ENCODE peak calls at places on chromosomes 16 and 17, in six cellular contexts. One of them, this sample, is unnamed.
A peak's percentile ranks its signal among the peaks of the same experiment; 100 is the strongest.

GRCh38 chr17:44065668-44066203 is 735 bp downstream of the LSM12 start:
- DNase-seq in mucosa of descending colon: peak; percentile 14
- DNase-seq in stimulated activated CD4-positive, alpha-beta T cell treated with anti-CD3 and anti-CD28 coated beads, TNF-alpha, amount 100 ng/mL, for 4 hours: no peak
- DNase-seq in GM03348: no peak
- DNase-seq in T-cell: no peak
- DNase-seq in GM12865: peak; percentile 32
- DNase-seq in this sample: no peak

GRCh38 chr16:4290236-4290830 is 17.5 kb upstream of the TFAP4 start:
- DNase-seq in GM12865: no peak
- DNase-seq in T-cell: no peak
- DNase-seq in GM03348: peak; percentile 28
- DNase-seq in stimulated activated CD4-positive, alpha-beta T cell treated with anti-CD3 and anti-CD28 coated beads, TNF-alpha, amount 100 ng/mL, for 4 hours: no peak
- DNase-seq in mucosa of descending colon: no peak
- DNase-seq in this sample: no peak

GRCh38 chr17:58377005-58377660 is 25.1 kb upstream of the SUPT4H1 start:
- DNase-seq in stimulated activated CD4-positive, alpha-beta T cell treated with anti-CD3 and anti-CD28 coated beads, TNF-alpha, amount 100 ng/mL, for 4 hours: no peak
- DNase-seq in GM03348: no peak
- DNase-seq in T-cell: no peak
- DNase-seq in GM12865: no peak
- DNase-seq in mucosa of descending colon: peak; percentile 47
- DNase-seq in this sample: no peak

GRCh38 chr17:79923974-79924638 is 84.9 kb upstream of the CBX4 start:
- DNase-seq in GM12865: peak; percentile 49
- DNase-seq in stimulated activated CD4-positive, alpha-beta T cell treated with anti-CD3 and anti-CD28 coated beads, TNF-alpha, amount 100 ng/mL, for 4 hours: no peak
- DNase-seq in GM03348: no peak
- DNase-seq in T-cell: peak; percentile 21
- DNase-seq in mucosa of descending colon: peak; percentile 84
- DNase-seq in this sample: peak; percentile 7

GRCh38 chr17:57370051-57370581 is 113.8 kb downstream of the MSI2 start:
- DNase-seq in GM03348: peak; percentile 62
- DNase-seq in GM12865: peak; percentile 46
- DNase-seq in stimulated activated CD4-positive, alpha-beta T cell treated with anti-CD3 and anti-CD28 coated beads, TNF-alpha, amount 100 ng/mL, for 4 hours: no peak
- DNase-seq in mucosa of descending colon: no peak
- DNase-seq in T-cell: no peak
- DNase-seq in this sample: no peak

GRCh38 chr16:85706449-85707034 is 17.8 kb upstream of the GINS2 start:
- DNase-seq in stimulated activated CD4-positive, alpha-beta T cell treated with anti-CD3 and anti-CD28 coated beads, TNF-alpha, amount 100 ng/mL, for 4 hours: no peak
- DNase-seq in T-cell: no peak
- DNase-seq in GM12865: no peak
- DNase-seq in GM03348: no peak
- DNase-seq in mucosa of descending colon: no peak
- DNase-seq in this sample: no peak

GRCh38 chr17:50365165-50365564 is 7.8 kb downstream of the MRPL27 start:
- DNase-seq in GM03348: no peak
- DNase-seq in T-cell: no peak
- DNase-seq in stimulated activated CD4-positive, alpha-beta T cell treated with anti-CD3 and anti-CD28 coated beads, TNF-alpha, amount 100 ng/mL, for 4 hours: no peak
- DNase-seq in mucosa of descending colon: no peak
- DNase-seq in GM12865: no peak
- DNase-seq in this sample: no peak

GRCh38 chr17:47665655-47666054 is 15.9 kb downstream of the KPNB1 start:
- DNase-seq in GM03348: peak; percentile 17
- DNase-seq in stimulated activated CD4-positive, alpha-beta T cell treated with anti-CD3 and anti-CD28 coated beads, TNF-alpha, amount 100 ng/mL, for 4 hours: no peak
- DNase-seq in mucosa of descending colon: no peak
- DNase-seq in T-cell: no peak
- DNase-seq in GM12865: no peak
- DNase-seq in this sample: no peak

GRCh38 chr17:19386276-19386863 is 620 bp downstream of the MFAP4 start:
- DNase-seq in T-cell: no peak
- DNase-seq in GM03348: peak; percentile 84
- DNase-seq in GM12865: no peak
- DNase-seq in mucosa of descending colon: no peak
- DNase-seq in stimulated activated CD4-positive, alpha-beta T cell treated with anti-CD3 and anti-CD28 coated beads, TNF-alpha, amount 100 ng/mL, for 4 hours: no peak
- DNase-seq in this sample: no peak

GRCh38 chr17:1899403-1900000 is 69.7 kb downstream of the RPA1 start:
- DNase-seq in T-cell: no peak
- DNase-seq in mucosa of descending colon: no peak
- DNase-seq in GM03348: no peak
- DNase-seq in GM12865: no peak
- DNase-seq in stimulated activated CD4-positive, alpha-beta T cell treated with anti-CD3 and anti-CD28 coated beads, TNF-alpha, amount 100 ng/mL, for 4 hours: no peak
- DNase-seq in this sample: no peak

GRCh38 chr16:81035975-81036750 is 521 bp downstream of the ATMIN start:
- DNase-seq in stimulated activated CD4-positive, alpha-beta T cell treated with anti-CD3 and anti-CD28 coated beads, TNF-alpha, amount 100 ng/mL, for 4 hours: no peak
- DNase-seq in GM03348: peak; percentile 67
- DNase-seq in GM12865: peak; percentile 61
- DNase-seq in T-cell: peak; percentile 27
- DNase-seq in mucosa of descending colon: peak; percentile 66
- DNase-seq in this sample: no peak

GRCh38 chr16:65531475-65531874 is 409.6 kb upstream of the CDH11 start:
- DNase-seq in GM12865: no peak
- DNase-seq in T-cell: no peak
- DNase-seq in stimulated activated CD4-positive, alpha-beta T cell treated with anti-CD3 and anti-CD28 coated beads, TNF-alpha, amount 100 ng/mL, for 4 hours: no peak
- DNase-seq in GM03348: no peak
- DNase-seq in mucosa of descending colon: no peak
- DNase-seq in this sample: no peak

GRCh38 chr17:63082952-63083351 is 116.9 kb downstream of the TANC2 start:
- DNase-seq in mucosa of descending colon: no peak
- DNase-seq in GM03348: peak; percentile 16
- DNase-seq in T-cell: no peak
- DNase-seq in stimulated activated CD4-positive, alpha-beta T cell treated with anti-CD3 and anti-CD28 coated beads, TNF-alpha, amount 100 ng/mL, for 4 hours: no peak
- DNase-seq in GM12865: no peak
- DNase-seq in this sample: no peak

GRCh38 chr17:27609606-27610303 is 21.2 kb upstream of the LGALS9 start:
- DNase-seq in stimulated activated CD4-positive, alpha-beta T cell treated with anti-CD3 and anti-CD28 coated beads, TNF-alpha, amount 100 ng/mL, for 4 hours: no peak
- DNase-seq in GM03348: peak; percentile 63
- DNase-seq in mucosa of descending colon: peak; percentile 76
- DNase-seq in GM12865: peak; percentile 50
- DNase-seq in T-cell: peak; percentile 14
- DNase-seq in this sample: no peak

GRCh38 chr16:78385406-78385805 is 286.0 kb downstream of the WWOX start:
- DNase-seq in GM03348: no peak
- DNase-seq in mucosa of descending colon: no peak
- DNase-seq in T-cell: no peak
- DNase-seq in GM12865: no peak
- DNase-seq in stimulated activated CD4-positive, alpha-beta T cell treated with anti-CD3 and anti-CD28 coated beads, TNF-alpha, amount 100 ng/mL, for 4 hours: no peak
- DNase-seq in this sample: no peak

GRCh38 chr16:30958164-30959083 is 870 bp downstream of the SETD1A start:
- DNase-seq in stimulated activated CD4-positive, alpha-beta T cell treated with anti-CD3 and anti-CD28 coated beads, TNF-alpha, amount 100 ng/mL, for 4 hours: no peak
- DNase-seq in GM12865: peak; percentile 71
- DNase-seq in GM03348: peak; percentile 91
- DNase-seq in T-cell: peak; percentile 55
- DNase-seq in mucosa of descending colon: no peak
- DNase-seq in this sample: no peak

GRCh38 chr17:30236297-30236624 is 764 bp upstream of the SLC6A4 start:
- DNase-seq in T-cell: no peak
- DNase-seq in mucosa of descending colon: no peak
- DNase-seq in GM12865: no peak
- DNase-seq in stimulated activated CD4-positive, alpha-beta T cell treated with anti-CD3 and anti-CD28 coated beads, TNF-alpha, amount 100 ng/mL, for 4 hours: no peak
- DNase-seq in GM03348: no peak
- DNase-seq in this sample: no peak

GRCh38 chr17:69524854-69525253 is 110.4 kb downstream of the MAP2K6 start:
- DNase-seq in GM12865: peak; percentile 21
- DNase-seq in stimulated activated CD4-positive, alpha-beta T cell treated with anti-CD3 and anti-CD28 coated beads, TNF-alpha, amount 100 ng/mL, for 4 hours: no peak
- DNase-seq in GM03348: no peak
- DNase-seq in mucosa of descending colon: no peak
- DNase-seq in T-cell: no peak
- DNase-seq in this sample: no peak

GRCh38 chr17:28724500-28725165 is 1.4 kb downstream of the TLCD1 start:
- DNase-seq in GM03348: no peak
- DNase-seq in mucosa of descending colon: no peak
- DNase-seq in GM12865: peak; percentile 62
- DNase-seq in T-cell: no peak
- DNase-seq in stimulated activated CD4-positive, alpha-beta T cell treated with anti-CD3 and anti-CD28 coated beads, TNF-alpha, amount 100 ng/mL, for 4 hours: no peak
- DNase-seq in this sample: no peak

GRCh38 chr17:83053779-83054451 is 25.5 kb upstream of the METRNL start:
- DNase-seq in mucosa of descending colon: peak; percentile 38
- DNase-seq in T-cell: peak; percentile 46
- DNase-seq in stimulated activated CD4-positive, alpha-beta T cell treated with anti-CD3 and anti-CD28 coated beads, TNF-alpha, amount 100 ng/mL, for 4 hours: no peak
- DNase-seq in GM12865: peak; percentile 36
- DNase-seq in GM03348: no peak
- DNase-seq in this sample: peak; percentile 49

GRCh38 chr17:76911299-76912007 is 43.2 kb downstream of the MGAT5B start:
- DNase-seq in T-cell: no peak
- DNase-seq in stimulated activated CD4-positive, alpha-beta T cell treated with anti-CD3 and anti-CD28 coated beads, TNF-alpha, amount 100 ng/mL, for 4 hours: no peak
- DNase-seq in GM03348: no peak
- DNase-seq in mucosa of descending colon: no peak
- DNase-seq in GM12865: no peak
- DNase-seq in this sample: no peak

GRCh38 chr16:69924041-69924775 is 26.9 kb upstream of the CLEC18A start:
- DNase-seq in mucosa of descending colon: no peak
- DNase-seq in GM12865: no peak
- DNase-seq in GM03348: no peak
- DNase-seq in stimulated activated CD4-positive, alpha-beta T cell treated with anti-CD3 and anti-CD28 coated beads, TNF-alpha, amount 100 ng/mL, for 4 hours: no peak
- DNase-seq in T-cell: no peak
- DNase-seq in this sample: no peak

GRCh38 chr17:9233761-9234160 is 212.5 kb downstream of the NTN1 start:
- DNase-seq in GM12865: no peak
- DNase-seq in mucosa of descending colon: no peak
- DNase-seq in T-cell: no peak
- DNase-seq in GM03348: no peak
- DNase-seq in stimulated activated CD4-positive, alpha-beta T cell treated with anti-CD3 and anti-CD28 coated beads, TNF-alpha, amount 100 ng/mL, for 4 hours: no peak
- DNase-seq in this sample: no peak

GRCh38 chr17:29613371-29613837 is 9.3 kb downstream of the CORO6 start:
- DNase-seq in stimulated activated CD4-positive, alpha-beta T cell treated with anti-CD3 and anti-CD28 coated beads, TNF-alpha, amount 100 ng/mL, for 4 hours: peak; percentile 83
- DNase-seq in T-cell: peak; percentile 91
- DNase-seq in mucosa of descending colon: peak; percentile 98
- DNase-seq in GM12865: peak; percentile 88
- DNase-seq in GM03348: peak; percentile 92
- DNase-seq in this sample: no peak

GRCh38 chr17:75059369-75060345 is 12.6 kb downstream of the KCTD2 start:
- DNase-seq in T-cell: no peak
- DNase-seq in stimulated activated CD4-positive, alpha-beta T cell treated with anti-CD3 and anti-CD28 coated beads, TNF-alpha, amount 100 ng/mL, for 4 hours: no peak
- DNase-seq in mucosa of descending colon: no peak
- DNase-seq in GM12865: no peak
- DNase-seq in GM03348: peak; percentile 82
- DNase-seq in this sample: no peak

GRCh38 chr17:75048396-75048933 is 1.4 kb downstream of the KCTD2 start:
- DNase-seq in stimulated activated CD4-positive, alpha-beta T cell treated with anti-CD3 and anti-CD28 coated beads, TNF-alpha, amount 100 ng/mL, for 4 hours: no peak
- DNase-seq in GM12865: no peak
- DNase-seq in T-cell: no peak
- DNase-seq in mucosa of descending colon: no peak
- DNase-seq in GM03348: peak; percentile 51
- DNase-seq in this sample: no peak

GRCh38 chr17:78341559-78342437 is 18.1 kb downstream of the SOCS3 start:
- DNase-seq in GM03348: peak; percentile 96
- DNase-seq in mucosa of descending colon: peak; percentile 85
- DNase-seq in stimulated activated CD4-positive, alpha-beta T cell treated with anti-CD3 and anti-CD28 coated beads, TNF-alpha, amount 100 ng/mL, for 4 hours: no peak
- DNase-seq in GM12865: no peak
- DNase-seq in T-cell: no peak
- DNase-seq in this sample: no peak